ENCODE peak calls at places on chromosomes 2 and 18, in seven cellular contexts. L is fibroblast of the aortic adventitia, J is HCT116, O is dorsolateral prefrontal cortex, Q is omental fat pad, D is A549, B is GM23338. M is an unnamed sample.
A peak's percentile ranks its signal among the peaks of the same experiment; 100 is the strongest.

GRCh38 chr18:13308369-13308768 is 89.8 kb downstream of the LDLRAD4 start:
- DNase-seq in J (no peak), O (no peak), B (no peak), L (no peak), Q (no peak), D (no peak), M (no peak)

GRCh38 chr2:1366546-1367134 is 46.6 kb upstream of the TPO start:
- DNase-seq in D (no peak), L (no peak), J (no peak), O (peak; percentile 91), B (no peak), Q (no peak), M (no peak)

GRCh38 chr2:121649402-121649651 is at the start of gene CLASP1:
- DNase-seq in L (peak; percentile 97), Q (peak; percentile 68), O (peak; percentile 91), D (peak; percentile 98), B (peak; percentile 98), J (peak; percentile 93), M (peak; percentile 87)

GRCh38 chr2:33168973-33169372 is 222.2 kb downstream of the LTBP1 start:
- DNase-seq in J (no peak), O (no peak), D (no peak), L (no peak), Q (no peak), B (no peak), M (no peak)

GRCh38 chr2:142130111-142131015 is 453 bp downstream of the LRP1B start:
- DNase-seq in B (peak; percentile 88), Q (peak; percentile 34), L (peak; percentile 53), J (peak; percentile 8), D (peak; percentile 25), O (peak; percentile 30), M (peak; percentile 26)

GRCh38 chr18:23958036-23958435 is 56.5 kb upstream of the TTC39C start:
- DNase-seq in B (no peak), O (no peak), L (peak; percentile 82), D (no peak), J (no peak), Q (peak; percentile 41), M (no peak)

GRCh38 chr2:109335586-109336266 is 206.7 kb downstream of the SH3RF3 start:
- DNase-seq in Q (no peak), J (no peak), L (peak; percentile 88), D (no peak), B (no peak), O (no peak), M (no peak)

GRCh38 chr2:44560961-44561360 is 199.2 kb downstream of the CAMKMT start:
- DNase-seq in D (no peak), L (peak; percentile 53), O (no peak), J (no peak), Q (no peak), B (no peak), M (no peak)

GRCh38 chr18:69401475-69402218 is 959 bp downstream of the DOK6 start:
- DNase-seq in O (no peak), L (peak; percentile 26), Q (no peak), J (no peak), D (peak; percentile 2), B (peak; percentile 31), M (no peak)

GRCh38 chr18:47100214-47100831 is 50.0 kb downstream of the HDHD2 start:
- DNase-seq in O (peak; percentile 28), Q (no peak), B (peak; percentile 92), D (peak; percentile 31), J (peak; percentile 39), L (peak; percentile 65), M (peak; percentile 57)
- TF ChIP-seq CTCF in O (peak; percentile 71), Q (peak; percentile 38), B (peak; percentile 79), D (peak; percentile 66), J (peak; percentile 72), L (peak; percentile 80), M (peak; percentile 85)

GRCh38 chr2:111099402-111099801 is 21.3 kb upstream of the BCL2L11 start:
- DNase-seq in Q (no peak), B (no peak), L (no peak), D (no peak), J (no peak), O (no peak), M (peak; percentile 21)

GRCh38 chr2:111100087-111100764 is 20.5 kb upstream of the BCL2L11 start:
- DNase-seq in Q (no peak), J (no peak), D (no peak), L (no peak), B (no peak), O (no peak), M (no peak)

GRCh38 chr2:111101592-111101991 is 19.1 kb upstream of the BCL2L11 start:
- DNase-seq in D (no peak), L (no peak), J (no peak), B (no peak), O (no peak), Q (no peak), M (no peak)

GRCh38 chr2:111102216-111102615 is 18.5 kb upstream of the BCL2L11 start:
- DNase-seq in B (no peak), L (no peak), Q (no peak), J (no peak), O (no peak), D (no peak), M (no peak)

GRCh38 chr2:111100765-111101162 is 19.9 kb upstream of the BCL2L11 start:
- DNase-seq in B (peak; percentile 5), J (no peak), O (no peak), Q (no peak), L (no peak), D (peak; percentile 24), M (no peak)
- TF ChIP-seq CTCF in B (no peak), J (no peak), O (no peak), Q (no peak), L (no peak), D (no peak), M (peak; percentile 32)

GRCh38 chr2:36951030-36951518 is 15.3 kb downstream of the STRN start:
- DNase-seq in Q (no peak), O (no peak), L (no peak), B (no peak), J (no peak), D (no peak), M (no peak)
- TF ChIP-seq CTCF in Q (no peak), O (no peak), L (no peak), B (no peak), J (no peak), D (no peak), M (no peak)

DNA sequence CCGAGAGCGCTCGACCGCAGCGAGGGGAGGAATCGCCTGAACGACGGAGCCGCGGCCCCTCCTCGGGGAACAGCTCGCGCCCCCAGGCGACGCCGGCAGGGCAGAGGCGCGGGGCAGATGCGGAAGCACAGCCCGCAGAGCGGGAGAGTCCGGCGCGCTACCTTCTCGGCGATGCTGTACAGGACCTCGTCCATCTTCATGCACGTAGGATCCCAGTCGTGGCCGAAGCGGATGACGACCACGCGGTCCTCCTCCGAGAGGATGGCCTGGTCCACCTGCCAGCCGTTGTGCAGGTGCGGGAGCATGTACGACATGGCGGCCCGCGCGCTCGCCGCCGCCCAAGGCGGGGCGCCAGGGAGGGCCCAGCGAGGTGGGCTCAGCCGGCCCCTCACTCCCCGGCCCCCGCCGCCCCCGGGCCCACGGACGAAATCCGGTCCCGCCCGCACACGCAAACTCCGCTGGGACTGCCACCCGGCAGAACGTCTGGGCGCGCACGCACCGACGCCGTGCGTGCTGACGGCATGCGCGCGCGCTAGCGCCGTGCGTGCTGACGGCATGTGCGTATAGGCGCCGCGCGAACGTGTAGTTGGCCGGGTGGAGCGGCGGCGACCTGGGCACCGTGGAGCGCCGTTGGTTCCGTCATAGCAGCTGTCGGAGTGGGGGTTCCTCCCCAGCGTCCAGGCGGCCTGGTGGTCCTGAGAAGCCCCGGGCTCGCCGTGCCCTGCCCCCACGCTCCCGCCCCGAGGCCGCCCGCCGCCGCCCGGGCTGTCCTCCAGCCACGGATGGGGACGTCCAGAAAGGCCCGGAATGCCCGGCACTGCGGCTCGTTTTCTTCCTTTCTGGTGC is at the start of gene TXNL4A:
- DNase-seq in O (peak; percentile 76), Q (peak; percentile 31), D (peak; percentile 87), B (peak; percentile 87), J (no peak), L (peak; percentile 81), M (peak; percentile 59)
- TF ChIP-seq CTCF in O (peak; percentile 31), Q (no peak), D (no peak), B (peak; percentile 17), J (no peak), L (peak; percentile 38), M (no peak)

GRCh38 chr18:50218432-50219197 is 23.7 kb upstream of the MYO5B start:
- DNase-seq in L (peak; percentile 36), D (peak; percentile 40), O (no peak), B (peak; percentile 72), Q (no peak), J (peak; percentile 33), M (no peak)
- TF ChIP-seq CTCF in L (peak; percentile 43), D (peak; percentile 50), O (no peak), B (peak; percentile 64), Q (no peak), J (peak; percentile 55), M (peak; percentile 50)

DNA sequence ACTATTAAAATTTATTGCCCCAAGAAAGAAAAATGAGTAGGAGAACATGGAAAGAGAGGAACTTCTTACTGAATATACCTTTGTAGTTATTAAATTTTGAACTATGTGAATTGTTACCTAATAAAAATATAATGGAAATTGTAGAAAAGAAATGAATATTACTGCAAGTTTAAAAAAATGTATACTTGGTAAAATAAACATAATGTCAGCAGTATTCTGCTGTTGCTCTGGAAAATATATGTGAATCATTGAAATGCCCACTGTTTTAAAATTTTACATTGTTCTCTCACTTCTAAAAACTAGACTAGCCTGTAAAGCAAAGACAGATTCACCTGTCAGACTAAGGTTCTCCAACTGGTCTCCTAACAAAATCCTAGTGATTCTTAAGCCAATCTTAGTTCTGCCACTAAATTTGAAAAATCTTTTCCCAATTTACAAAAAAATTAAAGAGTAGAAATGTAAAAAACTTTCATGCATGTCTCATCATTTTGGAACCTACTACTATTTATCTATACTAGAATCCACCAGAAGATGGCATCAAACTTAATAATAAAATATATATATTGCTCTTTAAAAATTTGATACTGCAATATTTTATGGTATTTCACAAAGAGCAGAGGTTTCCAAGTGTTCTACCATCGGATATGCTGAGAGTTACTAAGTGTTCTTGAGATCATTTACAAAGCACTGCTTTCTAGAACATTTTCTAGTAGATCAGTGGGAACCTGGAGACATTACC is 22.3 kb upstream of the TMEM237 start:
- DNase-seq in B (no peak), J (no peak), L (peak; percentile 52), Q (no peak), O (no peak), D (no peak), M (no peak)
- TF ChIP-seq CTCF in B (no peak), J (no peak), L (peak; percentile 21), Q (no peak), O (peak; percentile 13), D (peak; percentile 36), M (peak; percentile 34)

GRCh38 chr2:61969376-61969775 is 63.9 kb downstream of the COMMD1 start:
- DNase-seq in L (no peak), O (no peak), J (no peak), D (no peak), B (no peak), Q (no peak), M (no peak)

GRCh38 chr2:61962095-61962984 is 56.9 kb downstream of the COMMD1 start:
- DNase-seq in O (no peak), L (no peak), J (no peak), B (peak; percentile 15), D (no peak), Q (no peak), M (no peak)

GRCh38 chr2:61970807-61971556 is 65.5 kb downstream of the COMMD1 start:
- DNase-seq in B (peak; percentile 63), O (no peak), J (no peak), Q (no peak), D (no peak), L (no peak), M (no peak)

GRCh38 chr2:61967262-61967661 is 61.8 kb downstream of the COMMD1 start:
- DNase-seq in L (no peak), J (no peak), Q (no peak), D (no peak), O (no peak), B (no peak), M (no peak)

GRCh38 chr2:61966087-61966727 is 60.7 kb downstream of the COMMD1 start:
- DNase-seq in Q (no peak), B (no peak), L (no peak), O (no peak), D (no peak), J (no peak), M (no peak)
- TF ChIP-seq CTCF in Q (no peak), B (no peak), L (peak; percentile 2), O (no peak), D (no peak), J (no peak), M (no peak)